ENCODE peak calls at places on chromosomes 11 and 22, in four cellular contexts. One of them, this sample, is unnamed.

GRCh38 chr11:34052608-34053160 is 1.2 kb downstream of the CAPRIN1 start:
- DNase-seq in IMR-90: no peak
- DNase-seq in mesendoderm: peak; percentile 44
- DNase-seq in H1: no peak
- DNase-seq in this sample: no peak

GRCh38 chr11:72430743-72431570 is 3.4 kb downstream of the CLPB start:
- DNase-seq in mesendoderm: peak; percentile 69
- DNase-seq in IMR-90: peak; percentile 59
- DNase-seq in H1: no peak
- DNase-seq in this sample: peak; percentile 59

GRCh38 chr22:28976588-28976987 is 85.0 kb downstream of the C22orf31 start:
- DNase-seq in mesendoderm: no peak
- DNase-seq in IMR-90: peak; percentile 88
- DNase-seq in H1: no peak
- DNase-seq in this sample: no peak

GRCh38 chr11:132886335-132886734 is 646.0 kb downstream of the OPCML start:
- DNase-seq in H1: no peak
- DNase-seq in mesendoderm: peak; percentile 84
- DNase-seq in IMR-90: peak; percentile 94
- DNase-seq in this sample: no peak

GRCh38 chr11:114340311-114341131 is 44.3 kb downstream of the NNMT start:
- DNase-seq in H1: no peak
- DNase-seq in mesendoderm: peak; percentile 88
- DNase-seq in IMR-90: peak; percentile 82
- DNase-seq in this sample: peak; percentile 73

GRCh38 chr22:37571258-37571991 is 8.5 kb downstream of the LGALS2 start:
- DNase-seq in IMR-90: peak; percentile 26
- DNase-seq in H1: no peak
- DNase-seq in mesendoderm: peak; percentile 54
- DNase-seq in this sample: no peak

GRCh38 chr11:66854231-66854661 is 2.6 kb upstream of the LRFN4 start:
- DNase-seq in H1: no peak
- DNase-seq in mesendoderm: no peak
- DNase-seq in IMR-90: no peak
- DNase-seq in this sample: no peak

GRCh38 chr11:126109941-126110731 is 47.5 kb upstream of the CDON start:
- DNase-seq in H1: no peak
- DNase-seq in mesendoderm: no peak
- DNase-seq in IMR-90: peak; percentile 63
- DNase-seq in this sample: no peak

GRCh38 chr22:48902983-48903650 is 924.6 kb downstream of the BRD1 start:
- DNase-seq in H1: no peak
- DNase-seq in mesendoderm: no peak
- DNase-seq in IMR-90: no peak
- DNase-seq in this sample: no peak

GRCh38 chr11:72568861-72569260 is 105.4 kb downstream of the PDE2A start:
- DNase-seq in IMR-90: no peak
- DNase-seq in mesendoderm: no peak
- DNase-seq in H1: no peak
- DNase-seq in this sample: no peak

GRCh38 chr11:86938900-86939880 is 16.0 kb downstream of the FZD4 start:
- DNase-seq in IMR-90: peak; percentile 68
- DNase-seq in H1: no peak
- DNase-seq in mesendoderm: peak; percentile 77
- DNase-seq in this sample: no peak

GRCh38 chr11:36216061-36216615 is 73.1 kb downstream of the COMMD9 start:
- DNase-seq in H1: no peak
- DNase-seq in IMR-90: peak; percentile 9
- DNase-seq in mesendoderm: no peak
- DNase-seq in this sample: no peak

GRCh38 chr22:45672564-45673481 is 1.2 kb downstream of the ATXN10 start:
- DNase-seq in mesendoderm: no peak
- DNase-seq in H1: no peak
- DNase-seq in IMR-90: no peak
- DNase-seq in this sample: no peak

GRCh38 chr22:37976547-37976946 is 7.8 kb downstream of the SOX10 start:
- DNase-seq in mesendoderm: no peak
- DNase-seq in IMR-90: no peak
- DNase-seq in H1: no peak
- DNase-seq in this sample: no peak

GRCh38 chr11:132358573-132358953 is 988.1 kb downstream of the NTM start:
- DNase-seq in mesendoderm: no peak
- DNase-seq in H1: no peak
- DNase-seq in IMR-90: no peak
- DNase-seq in this sample: no peak

GRCh38 chr11:123325535-123325934 is 104.5 kb upstream of the GRAMD1B start:
- DNase-seq in H1: no peak
- DNase-seq in mesendoderm: no peak
- DNase-seq in IMR-90: no peak
- DNase-seq in this sample: no peak

GRCh38 chr11:34240150-34240494 is 117.7 kb downstream of the ABTB2 start:
- DNase-seq in mesendoderm: peak; percentile 36
- DNase-seq in H1: no peak
- DNase-seq in IMR-90: no peak
- DNase-seq in this sample: no peak

GRCh38 chr11:113991170-113991569 is 16.3 kb downstream of the HTR3A start:
- DNase-seq in IMR-90: peak; percentile 8
- DNase-seq in H1: no peak
- DNase-seq in mesendoderm: peak; percentile 69
- DNase-seq in this sample: peak; percentile 61

GRCh38 chr11:117201906-117202305 is 2.7 kb downstream of the TAGLN start:
- DNase-seq in IMR-90: no peak
- DNase-seq in H1: no peak
- DNase-seq in mesendoderm: peak; percentile 31
- DNase-seq in this sample: no peak

GRCh38 chr11:110761131-110761530 is 48.9 kb upstream of the ARHGAP20 start:
- DNase-seq in IMR-90: no peak
- DNase-seq in H1: no peak
- DNase-seq in mesendoderm: no peak
- DNase-seq in this sample: no peak

GRCh38 chr22:37484115-37485005 is 1.8 kb downstream of the MFNG start:
- DNase-seq in H1: no peak
- DNase-seq in IMR-90: no peak
- DNase-seq in mesendoderm: no peak
- DNase-seq in this sample: no peak

GRCh38 chr22:22035771-22036314 is 53.3 kb upstream of the TOP3B start:
- DNase-seq in IMR-90: no peak
- DNase-seq in mesendoderm: no peak
- DNase-seq in H1: no peak
- DNase-seq in this sample: no peak

GRCh38 chr11:91174734-91175133 is 951.9 kb upstream of the CHORDC1 start:
- DNase-seq in H1: no peak
- DNase-seq in mesendoderm: no peak
- DNase-seq in IMR-90: no peak
- DNase-seq in this sample: no peak
- H3K56ac ChIP-seq in H1: no peak overlapping the region
- H3K56ac ChIP-seq in mesendoderm: no peak overlapping the region
- H3K56ac ChIP-seq in IMR-90: no peak overlapping the region
- H3K56ac ChIP-seq in this sample: no peak overlapping the region

GRCh38 chr22:30561402-30562154 is 12.9 kb downstream of the GAL3ST1 start:
- DNase-seq in H1: no peak
- DNase-seq in mesendoderm: peak; percentile 92
- DNase-seq in IMR-90: no peak
- DNase-seq in this sample: peak; percentile 66

GRCh38 chr22:30564766-30565118 is 9.7 kb downstream of the GAL3ST1 start:
- DNase-seq in H1: no peak
- DNase-seq in IMR-90: no peak
- DNase-seq in mesendoderm: no peak
- DNase-seq in this sample: peak; percentile 52

GRCh38 chr22:30564045-30564765 is 10.3 kb downstream of the GAL3ST1 start:
- DNase-seq in H1: no peak
- DNase-seq in mesendoderm: no peak
- DNase-seq in IMR-90: no peak
- DNase-seq in this sample: no peak

GRCh38 chr22:30559889-30560288 is 13.3 kb upstream of the SEC14L6 start:
- DNase-seq in mesendoderm: no peak
- DNase-seq in IMR-90: no peak
- DNase-seq in H1: no peak
- DNase-seq in this sample: no peak

GRCh38 chr22:30562391-30562790 is 12.1 kb downstream of the GAL3ST1 start:
- DNase-seq in H1: no peak
- DNase-seq in mesendoderm: no peak
- DNase-seq in IMR-90: no peak
- DNase-seq in this sample: no peak
- H3K56ac ChIP-seq in H1: no peak overlapping the region
- H3K56ac ChIP-seq in mesendoderm: no peak overlapping the region
- H3K56ac ChIP-seq in IMR-90: no peak overlapping the region
- H3K56ac ChIP-seq in this sample: no peak overlapping the region

GRCh38 chr11:47445840-47446239 is 3.1 kb downstream of the RAPSN start:
- DNase-seq in IMR-90: no peak
- DNase-seq in H1: no peak
- DNase-seq in mesendoderm: no peak
- DNase-seq in this sample: no peak

GRCh38 chr11:47449541-47449940 is 605 bp upstream of the RAPSN start:
- DNase-seq in H1: no peak
- DNase-seq in mesendoderm: no peak
- DNase-seq in IMR-90: no peak
- DNase-seq in this sample: no peak

GRCh38 chr11:47447906-47448305 is 1.0 kb downstream of the RAPSN start:
- DNase-seq in mesendoderm: no peak
- DNase-seq in IMR-90: no peak
- DNase-seq in H1: no peak
- DNase-seq in this sample: no peak

GRCh38 chr11:47448566-47449427 is at the start of gene RAPSN:
- DNase-seq in mesendoderm: no peak
- DNase-seq in H1: no peak
- DNase-seq in IMR-90: no peak
- DNase-seq in this sample: no peak

GRCh38 chr11:47446833-47447232 is 2.1 kb downstream of the RAPSN start:
- DNase-seq in IMR-90: no peak
- DNase-seq in mesendoderm: no peak
- DNase-seq in H1: no peak
- DNase-seq in this sample: no peak
- H3K56ac ChIP-seq in IMR-90: no peak overlapping the region
- H3K56ac ChIP-seq in mesendoderm: no peak overlapping the region
- H3K56ac ChIP-seq in H1: no peak overlapping the region
- H3K56ac ChIP-seq in this sample: no peak overlapping the region

DNA sequence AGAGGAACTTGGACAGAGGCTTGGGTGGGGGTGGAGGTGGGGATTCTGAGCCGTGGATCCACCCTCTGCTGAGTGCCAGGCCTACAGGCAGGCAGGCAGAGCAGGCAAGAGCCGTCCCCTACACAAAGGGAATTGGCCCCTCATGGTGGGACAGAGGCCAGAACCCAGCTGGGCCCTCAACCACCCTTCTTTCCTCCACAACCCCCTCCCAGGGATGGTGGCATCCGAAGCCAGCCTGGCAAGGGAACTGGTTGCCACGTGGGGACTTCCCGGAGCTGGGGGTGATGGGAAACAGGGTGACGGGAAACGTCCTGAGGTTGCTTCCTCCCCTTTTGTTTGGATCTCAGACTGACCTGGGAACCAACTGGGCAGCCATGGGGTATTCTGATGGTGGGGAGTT is 31.7 kb downstream of the TXN2 start:
- DNase-seq in H1: no peak
- DNase-seq in IMR-90: no peak
- DNase-seq in mesendoderm: no peak
- DNase-seq in this sample: no peak
- H3K56ac ChIP-seq in H1: no peak overlapping the region
- H3K56ac ChIP-seq in IMR-90: no peak overlapping the region
- H3K56ac ChIP-seq in mesendoderm: peak overlapping the region; percentile 54
- H3K56ac ChIP-seq in this sample: no peak overlapping the region

DNA sequence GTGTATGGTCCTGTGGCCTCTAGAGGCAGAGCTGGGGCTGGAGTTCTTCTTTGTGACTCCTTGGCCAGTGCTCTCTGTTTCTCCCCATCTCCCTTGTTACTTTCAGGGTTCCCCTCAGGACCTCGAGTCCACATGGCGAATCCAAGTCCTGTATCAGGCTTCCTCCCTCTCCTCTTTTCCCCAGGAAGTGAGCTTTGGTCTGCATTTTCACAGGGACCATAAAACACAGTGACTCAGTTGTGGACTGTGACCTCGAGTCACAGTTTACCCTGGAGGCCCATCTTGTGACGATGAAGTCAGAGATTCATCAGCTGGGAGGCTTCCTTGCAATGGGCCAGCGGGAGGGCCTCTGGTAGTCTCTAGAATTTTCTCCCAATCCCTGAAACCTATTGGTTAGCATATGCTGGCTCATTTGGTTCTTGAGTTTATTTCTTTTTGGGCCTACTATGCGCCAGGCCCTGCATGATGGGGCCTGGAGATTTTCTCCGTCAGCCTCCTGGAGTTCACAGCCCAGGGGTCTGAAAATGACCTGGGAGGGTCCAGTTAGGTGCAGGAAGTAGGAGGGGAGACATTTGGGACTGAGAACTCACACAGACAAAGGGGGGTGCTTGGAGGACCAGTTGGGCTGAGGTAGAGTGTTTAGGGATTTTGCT is 100.8 kb downstream of the KIAA1671 start:
- DNase-seq in IMR-90: no peak
- DNase-seq in mesendoderm: no peak
- DNase-seq in H1: no peak
- DNase-seq in this sample: no peak
- H3K56ac ChIP-seq in IMR-90: no peak overlapping the region
- H3K56ac ChIP-seq in mesendoderm: no peak overlapping the region
- H3K56ac ChIP-seq in H1: no peak overlapping the region
- H3K56ac ChIP-seq in this sample: no peak overlapping the region

DNA sequence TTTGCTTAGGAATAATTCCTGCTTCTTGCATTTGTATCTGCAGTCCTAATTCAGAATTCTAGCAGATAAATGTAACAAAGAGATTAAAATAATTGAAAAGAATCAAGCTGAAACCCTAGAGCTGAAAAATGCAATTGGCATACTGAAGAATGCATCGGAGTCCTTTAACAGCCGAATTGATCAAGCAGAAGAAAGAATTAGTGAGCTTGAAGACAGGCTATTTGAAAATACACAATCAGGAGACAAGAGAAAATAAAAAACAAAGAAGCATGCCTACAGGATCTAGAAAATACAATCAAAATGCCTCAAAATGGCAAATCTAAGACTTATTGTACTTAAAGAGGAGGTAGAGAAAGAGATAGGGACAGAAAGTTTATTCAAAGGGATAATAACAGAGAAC is 8.2 kb downstream of the TREH start:
- DNase-seq in H1: no peak
- DNase-seq in IMR-90: no peak
- DNase-seq in mesendoderm: no peak
- DNase-seq in this sample: no peak
- H3K56ac ChIP-seq in H1: no peak overlapping the region
- H3K56ac ChIP-seq in IMR-90: no peak overlapping the region
- H3K56ac ChIP-seq in mesendoderm: no peak overlapping the region
- H3K56ac ChIP-seq in this sample: no peak overlapping the region

DNA sequence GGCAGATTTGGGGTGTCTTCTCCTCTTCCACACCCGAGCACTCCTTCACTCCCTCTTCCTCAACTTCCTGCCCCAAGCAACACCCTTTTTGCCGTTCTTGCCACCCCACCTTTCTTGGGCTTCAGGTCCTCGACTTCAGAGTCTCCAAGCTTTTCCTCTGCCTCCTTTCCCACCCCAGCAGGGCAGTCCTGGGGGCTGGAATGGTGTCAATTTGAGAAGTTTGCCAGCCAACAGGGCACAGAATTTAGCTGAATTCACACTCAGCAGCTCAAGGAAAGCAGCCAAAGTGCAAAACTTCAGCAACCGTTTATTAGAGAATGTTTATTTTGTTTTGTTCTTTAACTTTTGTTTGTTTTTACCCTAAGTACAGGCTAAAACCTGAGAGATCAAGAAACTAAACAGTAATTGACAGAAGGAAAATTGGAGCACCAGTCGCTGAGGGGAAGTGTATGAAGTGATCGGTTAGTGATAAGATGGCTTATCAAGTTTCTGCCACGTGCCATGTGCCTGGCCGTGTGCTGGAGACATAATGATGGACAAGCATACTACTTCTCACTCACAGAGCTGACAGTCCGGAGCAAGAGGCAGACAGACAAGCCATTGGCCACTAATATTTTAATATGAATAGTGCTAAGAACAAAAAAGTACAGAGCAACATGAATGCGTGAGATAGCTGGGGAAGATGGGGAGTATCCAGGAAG is 44.4 kb downstream of the AHNAK start:
- DNase-seq in IMR-90: no peak
- DNase-seq in mesendoderm: no peak
- DNase-seq in H1: no peak
- DNase-seq in this sample: no peak
- H3K56ac ChIP-seq in IMR-90: no peak overlapping the region
- H3K56ac ChIP-seq in mesendoderm: no peak overlapping the region
- H3K56ac ChIP-seq in H1: no peak overlapping the region
- H3K56ac ChIP-seq in this sample: no peak overlapping the region